ENCODE peak calls at places on chromosomes 12 and 14, in four cellular contexts. One of them, this sample, is unnamed.
A peak's percentile ranks its signal among the peaks of the same experiment; 100 is the strongest.

GRCh38 chr12:132160671-132161045 is 16.4 kb downstream of the NOC4L start:
- DNase-seq in GM12878: no peak
- DNase-seq in HL-60: no peak
- DNase-seq in K562: no peak
- DNase-seq in this sample: no peak

GRCh38 chr12:100566887-100567637 is 6.4 kb upstream of the GAS2L3 start:
- DNase-seq in GM12878: peak; percentile 71
- DNase-seq in HL-60: peak; percentile 17
- DNase-seq in K562: no peak
- DNase-seq in this sample: peak; percentile 34

GRCh38 chr12:88865537-88865936 is 285.3 kb upstream of the KITLG start:
- DNase-seq in GM12878: no peak
- DNase-seq in HL-60: no peak
- DNase-seq in K562: no peak
- DNase-seq in this sample: no peak

GRCh38 chr14:76772300-76773187 is 11.3 kb downstream of the VASH1 start:
- DNase-seq in GM12878: no peak
- DNase-seq in HL-60: no peak
- DNase-seq in K562: peak; percentile 78
- DNase-seq in this sample: no peak

GRCh38 chr12:24760162-24760561 is 188.7 kb downstream of the BCAT1 start:
- DNase-seq in GM12878: no peak
- DNase-seq in HL-60: no peak
- DNase-seq in K562: no peak
- DNase-seq in this sample: no peak

GRCh38 chr14:103896578-103896977 is 31.7 kb upstream of the TDRD9 start:
- DNase-seq in GM12878: no peak
- DNase-seq in HL-60: no peak
- DNase-seq in K562: no peak
- DNase-seq in this sample: no peak

GRCh38 chr14:106459971-106460730 is 933.8 kb downstream of the TMEM121 start:
- DNase-seq in GM12878: no peak
- DNase-seq in HL-60: peak; percentile 24
- DNase-seq in K562: peak; percentile 12
- DNase-seq in this sample: peak; percentile 60

GRCh38 chr12:48961331-48961730 is 4.0 kb upstream of the ARF3 start:
- DNase-seq in GM12878: no peak
- DNase-seq in HL-60: no peak
- DNase-seq in K562: no peak
- DNase-seq in this sample: no peak

GRCh38 chr12:92186038-92186470 is 40.4 kb upstream of the BTG1 start:
- DNase-seq in GM12878: no peak
- DNase-seq in HL-60: no peak
- DNase-seq in K562: no peak
- DNase-seq in this sample: no peak

GRCh38 chr12:123085730-123086487 is 65.0 kb downstream of the PITPNM2 start:
- DNase-seq in GM12878: no peak
- DNase-seq in HL-60: no peak
- DNase-seq in K562: no peak
- DNase-seq in this sample: no peak

GRCh38 chr12:66127695-66128094 is 2.9 kb downstream of the LLPH start:
- DNase-seq in GM12878: no peak
- DNase-seq in HL-60: no peak
- DNase-seq in K562: no peak
- DNase-seq in this sample: no peak

GRCh38 chr14:87334997-87335675 is 657.8 kb downstream of the GALC start:
- DNase-seq in GM12878: no peak
- DNase-seq in HL-60: no peak
- DNase-seq in K562: no peak
- DNase-seq in this sample: no peak

GRCh38 chr12:51901121-51901812 is 6.0 kb upstream of the ACVRL1 start:
- DNase-seq in GM12878: no peak
- DNase-seq in HL-60: no peak
- DNase-seq in K562: no peak
- DNase-seq in this sample: no peak

GRCh38 chr12:90915353-90915752 is 39.6 kb downstream of the CCER1 start:
- DNase-seq in GM12878: no peak
- DNase-seq in HL-60: no peak
- DNase-seq in K562: no peak
- DNase-seq in this sample: no peak

GRCh38 chr12:57772429-57773322 is at the start of gene EEF1AKMT3:
- DNase-seq in GM12878: no peak
- DNase-seq in HL-60: peak; percentile 49
- DNase-seq in K562: peak; percentile 69
- DNase-seq in this sample: no peak

GRCh38 chr12:48765753-48766162 is 23.1 kb downstream of the ADCY6 start:
- DNase-seq in GM12878: no peak
- DNase-seq in HL-60: peak; percentile 66
- DNase-seq in K562: no peak
- DNase-seq in this sample: no peak

GRCh38 chr12:79000501-79000900 is 135.9 kb downstream of the SYT1 start:
- DNase-seq in GM12878: no peak
- DNase-seq in HL-60: no peak
- DNase-seq in K562: no peak
- DNase-seq in this sample: no peak

GRCh38 chr12:116882742-116883141 is 1.5 kb upstream of the HRK start:
- DNase-seq in GM12878: no peak
- DNase-seq in HL-60: no peak
- DNase-seq in K562: no peak
- DNase-seq in this sample: no peak

GRCh38 chr14:105748204-105748578 is 221.8 kb downstream of the TMEM121 start:
- DNase-seq in GM12878: no peak
- DNase-seq in HL-60: no peak
- DNase-seq in K562: no peak
- DNase-seq in this sample: peak; percentile 52

GRCh38 chr12:66661357-66661756 is 17.5 kb downstream of the GRIP1 start:
- DNase-seq in GM12878: no peak
- DNase-seq in HL-60: no peak
- DNase-seq in K562: no peak
- DNase-seq in this sample: peak; percentile 4

GRCh38 chr14:100192250-100192671 is 32.8 kb upstream of the DEGS2 start:
- DNase-seq in GM12878: no peak
- DNase-seq in HL-60: no peak
- DNase-seq in K562: no peak
- DNase-seq in this sample: no peak

GRCh38 chr12:71303199-71303598 is 136.4 kb upstream of the LGR5 start:
- DNase-seq in GM12878: no peak
- DNase-seq in HL-60: no peak
- DNase-seq in K562: no peak
- DNase-seq in this sample: no peak

GRCh38 chr12:96487214-96487613 is 2.2 kb upstream of the CFAP54 start:
- DNase-seq in GM12878: no peak
- DNase-seq in HL-60: no peak
- DNase-seq in K562: no peak
- DNase-seq in this sample: no peak

GRCh38 chr12:3204143-3204542 is 127.0 kb downstream of the TSPAN9 start:
- DNase-seq in GM12878: no peak
- DNase-seq in HL-60: no peak
- DNase-seq in K562: no peak
- DNase-seq in this sample: no peak
- TF ChIP-seq SPI1 in GM12878: no peak
- TF ChIP-seq SPI1 in HL-60: no peak
- TF ChIP-seq SPI1 in K562: no peak
- TF ChIP-seq SPI1 in this sample: no peak

DNA sequence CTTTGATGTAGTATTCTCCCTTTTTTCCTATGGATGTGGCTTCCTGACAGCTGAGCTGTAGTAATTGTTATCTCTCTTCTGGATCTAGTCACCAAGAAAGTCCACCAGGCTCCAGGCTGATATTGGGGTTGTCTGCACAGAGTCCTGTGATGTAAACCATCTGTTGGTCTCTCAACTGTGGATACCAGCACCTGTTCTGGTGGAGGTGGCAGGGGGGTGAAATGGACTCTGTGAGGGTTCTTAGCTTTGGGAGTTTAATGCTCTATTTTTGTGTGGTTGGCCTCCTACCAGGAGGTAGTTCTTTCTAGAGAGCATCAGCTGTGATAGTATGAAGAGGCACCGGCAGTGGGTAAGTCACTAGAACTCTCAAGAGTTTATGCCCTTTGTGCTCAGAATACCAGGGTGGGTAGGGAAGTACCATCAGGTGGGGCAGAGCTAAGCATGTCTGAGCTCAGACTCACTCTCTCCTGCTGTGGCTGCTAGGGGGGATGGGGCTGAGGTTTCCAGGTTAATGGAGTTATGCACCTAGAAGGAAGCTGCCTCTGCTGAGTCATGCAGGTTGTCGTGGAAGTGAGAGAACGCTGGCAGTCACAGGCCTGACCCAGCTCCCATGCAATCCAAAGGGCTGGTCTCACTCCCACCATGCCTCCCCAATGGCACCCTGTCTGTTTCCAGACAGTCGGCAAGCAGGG is 3.0 kb upstream of the TAS2R14 start:
- DNase-seq in GM12878: peak; percentile 9
- DNase-seq in HL-60: peak; percentile 7
- DNase-seq in K562: no peak
- DNase-seq in this sample: no peak
- TF ChIP-seq POLR2AphosphoS5 in GM12878: no peak
- TF ChIP-seq POLR2AphosphoS5 in HL-60: no peak
- TF ChIP-seq POLR2AphosphoS5 in K562: no peak
- TF ChIP-seq POLR2AphosphoS5 in this sample: no peak

GRCh38 chr12:39966738-39967137 is 139.1 kb downstream of the SLC2A13 start:
- DNase-seq in GM12878: no peak
- DNase-seq in HL-60: no peak
- DNase-seq in K562: no peak
- DNase-seq in this sample: no peak
- TF ChIP-seq SPI1 in GM12878: no peak
- TF ChIP-seq SPI1 in HL-60: no peak
- TF ChIP-seq SPI1 in K562: no peak
- TF ChIP-seq SPI1 in this sample: no peak

DNA sequence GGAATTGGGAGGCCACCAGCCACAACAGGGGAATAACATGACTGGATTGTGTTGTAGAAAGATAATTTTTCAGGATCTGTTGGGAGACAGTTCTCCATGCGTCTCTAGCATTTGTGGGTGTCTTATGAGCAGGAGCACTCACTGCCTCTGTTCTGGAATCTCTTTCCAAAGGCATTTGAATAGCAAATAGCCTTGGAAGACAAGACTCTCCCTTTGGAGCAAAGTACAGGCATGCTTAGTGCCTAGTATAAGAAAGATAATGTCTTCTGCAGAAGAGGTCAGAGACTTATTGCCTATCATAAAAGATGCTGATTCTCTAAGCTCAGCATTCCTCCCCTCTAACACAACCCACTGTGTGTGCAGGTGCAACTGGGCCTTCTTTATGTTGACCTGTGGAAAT is 58.3 kb downstream of the VCPKMT start:
- DNase-seq in GM12878: no peak
- DNase-seq in HL-60: no peak
- DNase-seq in K562: no peak
- DNase-seq in this sample: no peak
- TF ChIP-seq POLR2AphosphoS5 in GM12878: no peak
- TF ChIP-seq POLR2AphosphoS5 in HL-60: no peak
- TF ChIP-seq POLR2AphosphoS5 in K562: no peak
- TF ChIP-seq POLR2AphosphoS5 in this sample: no peak